ENCODE peak calls at places on chromosomes 4 and X, in seven cellular contexts. P is neuronal stem cell, A is IMR-90, N is mesenchymal stem cell, D is fibroblast of lung, F is neural progenitor cell, E is A549. T is an unnamed sample.

GRCh38 chr4:153518637-153519384 is 52.7 kb downstream of the TMEM131L start:
- DNase-seq in P (no peak), A (peak; percentile 49), N (no peak), D (no peak), F (no peak), E (no peak), T (peak; percentile 34)

GRCh38 chrX:13248867-13249521 is 70.9 kb downstream of the ATXN3L start:
- DNase-seq in P (no peak), A (no peak), N (peak; percentile 18), D (no peak), F (no peak), E (no peak), T (no peak)

GRCh38 chrX:155966876-155967275 is 30.6 kb upstream of the IL9R start:
- DNase-seq in P (no peak), A (no peak), N (peak; percentile 8), D (no peak), F (peak; percentile 67), E (peak; percentile 22), T (peak; percentile 35)

GRCh38 chr4:15031197-15031596 is 28.9 kb downstream of the CPEB2 start:
- DNase-seq in P (no peak), A (peak; percentile 13), N (no peak), D (peak; percentile 68), F (no peak), E (no peak), T (no peak)

GRCh38 chr4:159042097-159042605 is 60.7 kb upstream of the RAPGEF2 start:
- DNase-seq in P (no peak), A (no peak), N (no peak), D (no peak), F (no peak), E (no peak), T (no peak)

GRCh38 chr4:151117371-151117962 is 18.0 kb downstream of the RPS3A start:
- DNase-seq in P (peak; percentile 63), A (peak; percentile 69), N (peak; percentile 78), D (peak; percentile 80), F (peak; percentile 71), E (peak; percentile 49), T (peak; percentile 82)

GRCh38 chr4:109801895-109802319 is at the start of gene CFI:
- DNase-seq in P (no peak), A (peak; percentile 32), N (peak; percentile 57), D (peak; percentile 65), F (no peak), E (no peak), T (peak; percentile 64)

GRCh38 chrX:101931104-101931493 is 728 bp downstream of the ZMAT1 start:
- DNase-seq in P (peak; percentile 1), A (no peak), N (no peak), D (no peak), F (peak; percentile 7), E (no peak), T (no peak)

GRCh38 chr4:113212613-113213012 is 163.2 kb downstream of the ANK2 start:
- DNase-seq in P (peak; percentile 9), A (no peak), N (no peak), D (no peak), F (peak; percentile 45), E (no peak), T (no peak)

GRCh38 chrX:13903405-13903804 is 86.5 kb upstream of the GPM6B start:
- DNase-seq in P (no peak), A (peak; percentile 96), N (no peak), D (peak; percentile 91), F (no peak), E (no peak), T (no peak)

GRCh38 chr4:46844325-46844917 is 64.6 kb downstream of the COX7B2 start:
- DNase-seq in P (peak; percentile 56), A (peak; percentile 61), N (peak; percentile 63), D (peak; percentile 61), F (peak; percentile 73), E (peak; percentile 0), T (peak; percentile 83)

GRCh38 chrX:133868250-133868649 is 117.1 kb downstream of the GPC3 start:
- DNase-seq in P (no peak), A (no peak), N (no peak), D (no peak), F (no peak), E (no peak), T (no peak)

GRCh38 chr4:120452006-120452405 is 385.4 kb upstream of the MAD2L1 start:
- DNase-seq in P (no peak), A (no peak), N (no peak), D (no peak), F (no peak), E (no peak), T (no peak)

GRCh38 chr4:3079694-3080123 is 5.2 kb downstream of the HTT start:
- DNase-seq in P (no peak), A (no peak), N (no peak), D (no peak), F (no peak), E (no peak), T (no peak)
- H3K4me2 ChIP-seq in P (no peak overlapping the region), A (no peak overlapping the region), N (no peak overlapping the region), D (no peak overlapping the region), F (no peak overlapping the region), E (no peak overlapping the region), T (no peak overlapping the region)

GRCh38 chrX:15242899-15243555 is 26.9 kb downstream of the ASB9 start:
- DNase-seq in P (peak; percentile 5), A (peak; percentile 59), N (peak; percentile 51), D (peak; percentile 60), F (peak; percentile 5), E (peak; percentile 46), T (peak; percentile 69)
- H3K4me2 ChIP-seq in P (no peak overlapping the region), A (no peak overlapping the region), N (no peak overlapping the region), D (no peak overlapping the region), F (no peak overlapping the region), E (no peak overlapping the region), T (no peak overlapping the region)

GRCh38 chr4:118994030-118994429 is 105.4 kb downstream of the SYNPO2 start:
- DNase-seq in P (no peak), A (peak; percentile 97), N (peak; percentile 77), D (peak; percentile 96), F (no peak), E (no peak), T (no peak)

GRCh38 chr4:118993329-118993728 is 104.7 kb downstream of the SYNPO2 start:
- DNase-seq in P (no peak), A (no peak), N (no peak), D (no peak), F (no peak), E (no peak), T (no peak)

GRCh38 chr4:118992149-118992548 is 103.5 kb downstream of the SYNPO2 start:
- DNase-seq in P (no peak), A (no peak), N (no peak), D (no peak), F (no peak), E (no peak), T (no peak)

GRCh38 chr4:118989098-118990080 is 100.7 kb downstream of the SYNPO2 start:
- DNase-seq in P (no peak), A (peak; percentile 96), N (peak; percentile 71), D (peak; percentile 82), F (no peak), E (peak; percentile 7), T (no peak)

DNA sequence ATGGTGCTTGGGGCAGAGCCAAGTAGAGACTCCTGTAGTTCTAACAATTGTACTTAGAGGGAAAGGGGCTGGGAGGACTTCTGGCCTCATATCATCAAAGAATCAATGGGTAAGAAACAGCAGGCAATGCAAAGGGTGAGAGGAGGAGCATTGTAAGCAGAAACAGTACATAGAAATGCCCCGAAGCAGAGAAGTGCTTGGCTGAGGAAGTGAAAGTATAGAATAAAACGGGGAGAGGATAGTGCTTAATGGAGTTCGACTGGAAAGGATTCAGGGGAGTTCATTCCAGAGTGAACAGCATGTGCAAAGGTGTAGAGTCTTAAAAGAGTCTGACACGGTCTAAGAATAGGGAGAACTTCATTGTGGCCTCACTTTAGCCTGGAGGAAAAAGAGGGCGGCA is 103.0 kb downstream of the SYNPO2 start:
- DNase-seq in P (no peak), A (no peak), N (no peak), D (no peak), F (no peak), E (no peak), T (no peak)
- H3K4me2 ChIP-seq in P (no peak overlapping the region), A (peak overlapping the region; percentile 5), N (no peak overlapping the region), D (no peak overlapping the region), F (no peak overlapping the region), E (no peak overlapping the region), T (no peak overlapping the region)

DNA sequence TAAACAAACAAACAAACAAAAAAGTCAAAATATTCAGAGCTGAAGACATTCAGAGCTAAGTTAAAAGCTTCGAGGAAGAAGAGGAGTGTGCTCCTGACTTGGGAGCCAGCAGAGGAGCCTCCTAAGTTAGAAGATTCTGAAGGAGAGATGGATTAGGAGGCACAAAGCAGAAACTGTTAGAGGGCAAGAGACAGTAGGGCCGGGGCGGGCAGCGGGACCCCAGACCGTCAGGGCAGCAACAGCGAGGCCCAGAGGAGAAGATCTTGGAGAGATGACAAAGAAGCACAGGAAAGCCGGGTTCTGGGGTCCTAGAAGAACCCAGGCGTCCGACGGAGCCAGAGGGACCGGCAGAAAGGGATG is 682 bp downstream of the KLHL13 start:
- DNase-seq in P (no peak), A (no peak), N (no peak), D (no peak), F (peak; percentile 26), E (no peak), T (no peak)
- H3K4me2 ChIP-seq in P (peak overlapping the region; percentile 49), A (peak overlapping the region; percentile 48), N (peak overlapping the region; percentile 77), D (peak overlapping the region; percentile 52), F (peak overlapping the region; percentile 84), E (peak overlapping the region; percentile 76), T (peak overlapping the region; percentile 78)

GRCh38 chr4:177315767-177316490 is 6.3 kb downstream of the NEIL3 start:
- DNase-seq in P (no peak), A (no peak), N (no peak), D (peak; percentile 40), F (no peak), E (no peak), T (no peak)
- H3K4me2 ChIP-seq in P (no peak overlapping the region), A (peak overlapping the region; percentile 66), N (no peak overlapping the region), D (peak overlapping the region; percentile 80), F (no peak overlapping the region), E (peak overlapping the region; percentile 88), T (no peak overlapping the region)

GRCh38 chr4:169270156-169270809 is 473 bp downstream of the SH3RF1 start:
- DNase-seq in P (no peak), A (no peak), N (peak; percentile 61), D (peak; percentile 52), F (peak; percentile 71), E (peak; percentile 28), T (peak; percentile 78)

GRCh38 chr4:169274033-169274432 is 3.3 kb upstream of the SH3RF1 start:
- DNase-seq in P (no peak), A (no peak), N (no peak), D (no peak), F (no peak), E (no peak), T (no peak)

GRCh38 chr4:169272265-169272886 is 1.6 kb upstream of the SH3RF1 start:
- DNase-seq in P (no peak), A (peak; percentile 84), N (peak; percentile 52), D (peak; percentile 50), F (no peak), E (no peak), T (no peak)

GRCh38 chr4:169270810-169271691 is at the start of gene SH3RF1:
- DNase-seq in P (peak; percentile 76), A (peak; percentile 82), N (peak; percentile 90), D (peak; percentile 85), F (peak; percentile 92), E (peak; percentile 52), T (peak; percentile 92)

GRCh38 chr4:169271692-169272007 is 894 bp upstream of the SH3RF1 start:
- DNase-seq in P (no peak), A (no peak), N (no peak), D (no peak), F (no peak), E (no peak), T (no peak)
- H3K4me2 ChIP-seq in P (peak overlapping the region; percentile 65), A (peak overlapping the region; percentile 95), N (peak overlapping the region; percentile 80), D (peak overlapping the region; percentile 89), F (peak overlapping the region; percentile 96), E (peak overlapping the region; percentile 80), T (peak overlapping the region; percentile 83)

T was measured in hepatocyte.